ENCODE peak calls at places on chromosomes 6 and 20, in four cellular contexts. B is testis, G is naive B cell, Y is iPS-NIHi11. J is an unnamed sample.

GRCh38 chr6:135291288-135292116 is 110.4 kb downstream of the MYB start:
- DNase-seq in B (no peak), G (no peak), Y (no peak), J (peak)

GRCh38 chr20:64152906-64153305 is 11.3 kb upstream of the MYT1 start:
- DNase-seq in G (no peak), Y (no peak), B (no peak), J (no peak)

GRCh38 chr6:85363870-85364269 is 86.0 kb upstream of the NT5E start:
- DNase-seq in Y (no peak), B (no peak), G (no peak), J (no peak)

GRCh38 chr20:59667131-59667530 is 62.8 kb downstream of the PHACTR3 start:
- DNase-seq in Y (no peak), G (no peak), B (no peak), J (no peak)

GRCh38 chr20:47809561-47809960 is 24.3 kb upstream of the SULF2 start:
- DNase-seq in B (no peak), G (no peak), Y (peak), J (peak)

GRCh38 chr6:37456816-37457560 is 24.0 kb downstream of the CMTR1 start:
- DNase-seq in G (no peak), B (no peak), Y (no peak), J (peak)

GRCh38 chr20:58433759-58434158 is 44.7 kb downstream of the VAPB start:
- DNase-seq in B (no peak), Y (no peak), G (no peak), J (peak)

GRCh38 chr6:140784573-140784972 is 1348.2 kb upstream of the GJE1 start:
- DNase-seq in Y (no peak), G (no peak), B (no peak), J (no peak)

GRCh38 chr6:138821519-138821918 is 25.6 kb downstream of the ECT2L start:
- DNase-seq in B (no peak), G (no peak), Y (no peak), J (no peak)

GRCh38 chr6:105889902-105890301 is 196.2 kb upstream of the PRDM1 start:
- DNase-seq in Y (no peak), G (no peak), B (no peak), J (no peak)

GRCh38 chr20:38043512-38044300 is 10.2 kb downstream of the RPRD1B start:
- DNase-seq in G (no peak), Y (no peak), B (no peak), J (peak)

GRCh38 chr6:97885844-97886243 is 602.8 kb upstream of the MMS22L start:
- DNase-seq in G (no peak), Y (no peak), B (no peak), J (no peak)

GRCh38 chr20:54642733-54643667 is 167.6 kb downstream of the DOK5 start:
- DNase-seq in Y (no peak), B (no peak), G (no peak), J (no peak)

GRCh38 chr6:90484392-90484791 is 102.5 kb downstream of the MAP3K7 start:
- DNase-seq in B (no peak), Y (no peak), G (no peak), J (no peak)

GRCh38 chr6:139240161-139241010 is 51.4 kb downstream of the TXLNB start:
- DNase-seq in G (no peak), B (peak), Y (no peak), J (peak)

GRCh38 chr20:22861990-22862389 is 173.1 kb upstream of the SSTR4 start:
- DNase-seq in B (no peak), G (no peak), Y (no peak), J (no peak)

GRCh38 chr20:33437141-33437911 is 6.2 kb downstream of the SNTA1 start:
- DNase-seq in G (no peak), B (peak), Y (no peak), J (peak)

GRCh38 chr6:158897236-158897635 is 78.1 kb upstream of the EZR start:
- DNase-seq in G (no peak), B (no peak), Y (no peak), J (no peak)

GRCh38 chr6:168885196-168885595 is 368.4 kb downstream of the THBS2 start:
- DNase-seq in G (no peak), B (no peak), Y (no peak), J (no peak)

GRCh38 chr20:6473197-6473596 is 294.3 kb upstream of the BMP2 start:
- DNase-seq in G (no peak), B (no peak), Y (no peak), J (no peak)